ENCODE peak calls at places on chromosomes 12 and 14, in six cellular contexts. One of them, this sample, is unnamed.

GRCh38 chr14:95064256-95064655 is 93.1 kb downstream of the DICER1 start:
- DNase-seq in SK-N-SH: no peak
- DNase-seq in HCT116: no peak
- DNase-seq in K562: no peak
- DNase-seq in GM12878: no peak
- DNase-seq in HepG2: no peak
- DNase-seq in this sample: no peak

GRCh38 chr12:3201741-3202500 is 124.7 kb downstream of the TSPAN9 start:
- DNase-seq in K562: no peak
- DNase-seq in HCT116: no peak
- DNase-seq in GM12878: no peak
- DNase-seq in SK-N-SH: no peak
- DNase-seq in HepG2: no peak
- DNase-seq in this sample: no peak

GRCh38 chr14:76371066-76371465 is 4.9 kb upstream of the ESRRB start:
- DNase-seq in K562: no peak
- DNase-seq in HepG2: no peak
- DNase-seq in GM12878: no peak
- DNase-seq in HCT116: no peak
- DNase-seq in SK-N-SH: peak
- DNase-seq in this sample: no peak

GRCh38 chr14:55936691-55937090 is 181.5 kb upstream of the PELI2 start:
- DNase-seq in HCT116: no peak
- DNase-seq in GM12878: no peak
- DNase-seq in SK-N-SH: no peak
- DNase-seq in K562: no peak
- DNase-seq in HepG2: no peak
- DNase-seq in this sample: no peak

GRCh38 chr12:40263616-40264409 is 39.0 kb downstream of the LRRK2 start:
- DNase-seq in HCT116: no peak
- DNase-seq in GM12878: no peak
- DNase-seq in K562: no peak
- DNase-seq in HepG2: no peak
- DNase-seq in SK-N-SH: no peak
- DNase-seq in this sample: no peak

GRCh38 chr12:5797661-5798060 is 147.4 kb downstream of the ANO2 start:
- DNase-seq in HepG2: no peak
- DNase-seq in SK-N-SH: no peak
- DNase-seq in K562: no peak
- DNase-seq in GM12878: no peak
- DNase-seq in HCT116: no peak
- DNase-seq in this sample: no peak

GRCh38 chr12:74663958-74664357 is 126.3 kb downstream of the ATXN7L3B start:
- DNase-seq in K562: no peak
- DNase-seq in SK-N-SH: no peak
- DNase-seq in HCT116: no peak
- DNase-seq in GM12878: no peak
- DNase-seq in HepG2: no peak
- DNase-seq in this sample: no peak

GRCh38 chr12:120413901-120414695 is 23.8 kb upstream of the COX6A1 start:
- DNase-seq in K562: peak
- DNase-seq in GM12878: no peak
- DNase-seq in HepG2: no peak
- DNase-seq in SK-N-SH: no peak
- DNase-seq in HCT116: no peak
- DNase-seq in this sample: no peak

GRCh38 chr12:16763901-16764300 is 157.9 kb upstream of the LMO3 start:
- DNase-seq in SK-N-SH: no peak
- DNase-seq in K562: no peak
- DNase-seq in HCT116: no peak
- DNase-seq in HepG2: no peak
- DNase-seq in GM12878: no peak
- DNase-seq in this sample: no peak

GRCh38 chr12:132261328-132262138 is 67.9 kb downstream of the GALNT9 start:
- DNase-seq in HCT116: no peak
- DNase-seq in SK-N-SH: no peak
- DNase-seq in GM12878: no peak
- DNase-seq in K562: no peak
- DNase-seq in HepG2: no peak
- DNase-seq in this sample: no peak

GRCh38 chr12:6193853-6194815 is 6.1 kb upstream of the CD9 start:
- DNase-seq in SK-N-SH: no peak
- DNase-seq in HepG2: no peak
- DNase-seq in HCT116: no peak
- DNase-seq in K562: no peak
- DNase-seq in GM12878: no peak
- DNase-seq in this sample: no peak

GRCh38 chr14:69355955-69356321 is 42.2 kb downstream of the ERH start:
- DNase-seq in HCT116: no peak
- DNase-seq in HepG2: no peak
- DNase-seq in K562: no peak
- DNase-seq in SK-N-SH: no peak
- DNase-seq in GM12878: no peak
- DNase-seq in this sample: no peak

GRCh38 chr14:89902876-89903275 is 51.7 kb downstream of the EFCAB11 start:
- DNase-seq in HCT116: no peak
- DNase-seq in HepG2: no peak
- DNase-seq in GM12878: no peak
- DNase-seq in SK-N-SH: peak
- DNase-seq in K562: no peak
- DNase-seq in this sample: no peak

GRCh38 chr14:89906000-89906399 is 48.5 kb downstream of the EFCAB11 start:
- DNase-seq in HepG2: no peak
- DNase-seq in HCT116: no peak
- DNase-seq in SK-N-SH: no peak
- DNase-seq in GM12878: no peak
- DNase-seq in K562: no peak
- DNase-seq in this sample: no peak

GRCh38 chr14:89899917-89900680 is 54.4 kb downstream of the EFCAB11 start:
- DNase-seq in HepG2: peak
- DNase-seq in K562: no peak
- DNase-seq in SK-N-SH: peak
- DNase-seq in HCT116: peak
- DNase-seq in GM12878: no peak
- DNase-seq in this sample: peak

GRCh38 chr14:89903340-89903965 is 51.1 kb downstream of the EFCAB11 start:
- DNase-seq in HCT116: no peak
- DNase-seq in SK-N-SH: no peak
- DNase-seq in GM12878: no peak
- DNase-seq in K562: no peak
- DNase-seq in HepG2: no peak
- DNase-seq in this sample: no peak

DNA sequence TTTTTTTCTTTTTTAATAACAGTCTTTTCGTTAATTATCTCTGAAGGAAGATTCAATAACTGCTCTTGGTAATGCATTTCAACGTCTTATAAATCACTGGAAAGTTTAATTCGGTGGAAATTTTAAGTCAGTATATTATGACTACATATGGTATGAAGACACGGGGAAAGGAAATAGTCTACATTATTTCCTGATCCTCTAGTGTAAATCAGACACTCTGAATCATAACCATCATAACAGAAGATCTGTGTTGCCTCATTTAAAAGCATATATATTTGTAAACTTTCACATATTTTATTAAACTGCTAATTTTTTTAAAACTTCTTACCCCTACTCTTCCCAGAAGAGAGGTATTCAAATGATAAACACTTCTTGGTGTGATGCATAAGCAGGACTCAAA is 53.7 kb downstream of the EFCAB11 start:
- DNase-seq in K562: no peak
- DNase-seq in GM12878: no peak
- DNase-seq in HCT116: no peak
- DNase-seq in SK-N-SH: no peak
- DNase-seq in HepG2: no peak
- DNase-seq in this sample: no peak
- TF ChIP-seq JUND in K562: no peak
- TF ChIP-seq JUND in GM12878: no peak
- TF ChIP-seq JUND in HCT116: no peak
- TF ChIP-seq JUND in SK-N-SH: no peak
- TF ChIP-seq JUND in HepG2: no peak
- TF ChIP-seq JUND in this sample: no peak

GRCh38 chr12:129903956-129904769 is at the start of gene TMEM132D:
- DNase-seq in K562: no peak
- DNase-seq in GM12878: no peak
- DNase-seq in HepG2: no peak
- DNase-seq in SK-N-SH: peak
- DNase-seq in HCT116: no peak
- DNase-seq in this sample: no peak
- TF ChIP-seq JUND in K562: no peak
- TF ChIP-seq JUND in GM12878: no peak
- TF ChIP-seq JUND in HepG2: no peak
- TF ChIP-seq JUND in SK-N-SH: no peak
- TF ChIP-seq JUND in HCT116: no peak
- TF ChIP-seq JUND in this sample: no peak

GRCh38 chr12:53941750-53942149 is 3.1 kb downstream of the HOXC13 start:
- DNase-seq in SK-N-SH: no peak
- DNase-seq in GM12878: no peak
- DNase-seq in HCT116: no peak
- DNase-seq in HepG2: no peak
- DNase-seq in K562: no peak
- DNase-seq in this sample: peak
- TF ChIP-seq JUND in SK-N-SH: no peak
- TF ChIP-seq JUND in GM12878: no peak
- TF ChIP-seq JUND in HCT116: no peak
- TF ChIP-seq JUND in HepG2: no peak
- TF ChIP-seq JUND in K562: no peak
- TF ChIP-seq JUND in this sample: no peak

DNA sequence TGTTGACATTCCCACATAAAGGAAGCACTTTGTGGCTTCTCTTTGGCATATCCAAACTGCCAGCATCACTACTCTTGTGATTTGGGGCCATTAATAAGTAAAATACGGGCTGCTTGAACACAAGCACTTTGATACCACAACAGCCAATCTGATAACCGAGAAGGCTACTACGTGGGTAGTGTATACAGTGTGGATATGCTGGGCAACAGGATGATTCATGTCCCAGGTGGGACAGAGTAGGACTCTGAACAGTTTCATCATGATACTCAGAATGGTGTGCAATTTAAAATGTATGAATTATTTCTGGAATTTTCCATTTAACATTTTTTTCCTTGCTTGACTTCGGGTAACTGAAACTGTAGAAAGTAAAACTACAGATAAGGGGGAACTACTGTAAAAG is 225.0 kb upstream of the DDHD1 start:
- DNase-seq in GM12878: no peak
- DNase-seq in HepG2: no peak
- DNase-seq in K562: no peak
- DNase-seq in SK-N-SH: no peak
- DNase-seq in HCT116: no peak
- DNase-seq in this sample: no peak
- TF ChIP-seq JUND in GM12878: no peak
- TF ChIP-seq JUND in HepG2: no peak
- TF ChIP-seq JUND in K562: no peak
- TF ChIP-seq JUND in SK-N-SH: no peak
- TF ChIP-seq JUND in HCT116: no peak
- TF ChIP-seq JUND in this sample: no peak

DNA sequence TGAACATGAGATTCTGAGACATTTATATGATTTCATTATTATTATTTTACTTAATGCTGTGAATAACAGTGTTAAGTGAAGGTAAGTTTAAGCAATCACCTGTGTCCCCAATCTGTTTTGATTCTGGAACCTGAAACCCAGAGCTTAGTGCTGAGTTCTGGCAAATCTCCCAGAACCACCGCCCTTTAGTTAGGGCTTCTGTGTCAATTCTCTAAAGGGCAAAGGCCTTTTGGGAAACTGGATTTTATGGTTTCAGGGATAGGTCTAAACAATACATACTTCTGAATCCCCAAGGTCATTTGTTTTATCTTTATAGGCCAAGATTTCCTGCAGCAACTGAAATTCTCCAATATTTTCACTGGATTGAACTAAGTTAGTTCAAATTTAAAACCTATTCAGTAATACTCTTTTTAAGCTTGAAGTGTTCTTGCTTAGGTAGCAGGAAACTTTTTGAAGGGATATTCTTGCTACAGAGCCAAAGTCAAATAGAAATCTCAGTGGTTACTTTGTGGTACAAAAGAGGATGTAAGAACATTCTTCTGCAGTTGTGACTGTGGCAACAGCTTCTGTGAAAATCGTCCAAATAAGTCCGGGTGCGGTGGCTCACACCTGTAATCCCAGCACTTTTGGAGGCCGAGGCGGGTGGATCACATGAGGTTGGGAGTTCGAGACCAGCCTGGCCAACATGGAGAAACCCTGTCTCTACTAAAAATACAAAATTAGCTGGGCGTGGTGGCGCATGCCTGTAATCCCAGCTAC is 10.0 kb upstream of the PKP2 start:
- DNase-seq in SK-N-SH: no peak
- DNase-seq in GM12878: peak
- DNase-seq in HCT116: no peak
- DNase-seq in HepG2: peak
- DNase-seq in K562: no peak
- DNase-seq in this sample: no peak
- TF ChIP-seq JUND in SK-N-SH: no peak
- TF ChIP-seq JUND in GM12878: peak
- TF ChIP-seq JUND in HCT116: no peak
- TF ChIP-seq JUND in HepG2: no peak
- TF ChIP-seq JUND in K562: no peak
- TF ChIP-seq JUND in this sample: no peak

GRCh38 chr14:20347747-20348146 is 4.3 kb downstream of the PARP2 start:
- DNase-seq in HCT116: no peak
- DNase-seq in GM12878: no peak
- DNase-seq in SK-N-SH: no peak
- DNase-seq in HepG2: peak
- DNase-seq in K562: no peak
- DNase-seq in this sample: no peak
- TF ChIP-seq JUND in HCT116: no peak
- TF ChIP-seq JUND in GM12878: no peak
- TF ChIP-seq JUND in SK-N-SH: no peak
- TF ChIP-seq JUND in HepG2: no peak
- TF ChIP-seq JUND in K562: no peak
- TF ChIP-seq JUND in this sample: no peak

GRCh38 chr12:44876554-44877275 is 600 bp upstream of the NELL2 start:
- DNase-seq in K562: peak
- DNase-seq in HCT116: no peak
- DNase-seq in HepG2: no peak
- DNase-seq in GM12878: no peak
- DNase-seq in SK-N-SH: peak
- DNase-seq in this sample: peak
- TF ChIP-seq JUND in K562: no peak
- TF ChIP-seq JUND in HCT116: no peak
- TF ChIP-seq JUND in HepG2: no peak
- TF ChIP-seq JUND in GM12878: no peak
- TF ChIP-seq JUND in SK-N-SH: no peak
- TF ChIP-seq JUND in this sample: no peak

GRCh38 chr12:93244514-93245077 is 133.1 kb upstream of the NUDT4 start:
- DNase-seq in HepG2: no peak
- DNase-seq in SK-N-SH: no peak
- DNase-seq in K562: no peak
- DNase-seq in GM12878: peak
- DNase-seq in HCT116: no peak
- DNase-seq in this sample: no peak

GRCh38 chr12:93243382-93243688 is 134.4 kb upstream of the NUDT4 start:
- DNase-seq in HepG2: no peak
- DNase-seq in HCT116: no peak
- DNase-seq in SK-N-SH: no peak
- DNase-seq in K562: no peak
- DNase-seq in GM12878: peak
- DNase-seq in this sample: no peak

GRCh38 chr12:93242154-93242958 is 135.4 kb upstream of the NUDT4 start:
- DNase-seq in HCT116: no peak
- DNase-seq in K562: peak
- DNase-seq in SK-N-SH: peak
- DNase-seq in HepG2: no peak
- DNase-seq in GM12878: no peak
- DNase-seq in this sample: no peak

GRCh38 chr12:93245543-93245942 is 132.2 kb upstream of the NUDT4 start:
- DNase-seq in HCT116: no peak
- DNase-seq in SK-N-SH: no peak
- DNase-seq in K562: no peak
- DNase-seq in HepG2: no peak
- DNase-seq in GM12878: peak
- DNase-seq in this sample: no peak

GRCh38 chr12:93243689-93244513 is 133.8 kb upstream of the NUDT4 start:
- DNase-seq in HCT116: no peak
- DNase-seq in K562: no peak
- DNase-seq in SK-N-SH: peak
- DNase-seq in GM12878: peak
- DNase-seq in HepG2: peak
- DNase-seq in this sample: no peak
- TF ChIP-seq JUND in HCT116: no peak
- TF ChIP-seq JUND in K562: no peak
- TF ChIP-seq JUND in SK-N-SH: no peak
- TF ChIP-seq JUND in GM12878: no peak
- TF ChIP-seq JUND in HepG2: no peak
- TF ChIP-seq JUND in this sample: no peak